ENCODE peak calls at places on chromosome 22, in five cellular contexts. T is T follicular helper cell, M is neural progenitor cell, D is cardiac fibroblast, S is astrocyte of the cerebellum. J is an unnamed sample.

GRCh38 chr22:25564979-25565677 is 653 bp downstream of the GRK3 start:
- DNase-seq in T (no peak), M (peak; percentile 64), D (no peak), S (no peak), J (no peak)

GRCh38 chr22:29158546-29158945 is 47.1 kb upstream of the EMID1 start:
- DNase-seq in T (no peak), M (no peak), D (no peak), S (peak; percentile 53), J (no peak)

GRCh38 chr22:21837184-21837979 is 30.1 kb downstream of the MAPK1 start:
- DNase-seq in T (no peak), M (peak; percentile 51), D (peak; percentile 74), S (peak; percentile 69), J (peak; percentile 54)

GRCh38 chr22:35589071-35589735 is 27.9 kb downstream of the MB start:
- DNase-seq in T (no peak), M (no peak), D (peak; percentile 70), S (no peak), J (peak; percentile 84)

GRCh38 chr22:36561291-36561811 is 32.4 kb upstream of the EIF3D start:
- DNase-seq in T (no peak), M (no peak), D (no peak), S (no peak), J (no peak)

GRCh38 chr22:25437414-25438160 is 126.9 kb upstream of the GRK3 start:
- DNase-seq in T (no peak), M (peak; percentile 72), D (no peak), S (no peak), J (no peak)

GRCh38 chr22:46674367-46674781 is 54.2 kb downstream of the GRAMD4 start:
- DNase-seq in T (peak; percentile 87), M (no peak), D (no peak), S (no peak), J (no peak)

GRCh38 chr22:41009222-41009948 is 58.2 kb downstream of the RBX1 start:
- DNase-seq in T (no peak), M (no peak), D (peak; percentile 31), S (peak; percentile 74), J (no peak)

GRCh38 chr22:41078975-41079374 is 13.4 kb upstream of the EP300 start:
- DNase-seq in T (no peak), M (peak; percentile 34), D (no peak), S (no peak), J (no peak)

GRCh38 chr22:43883719-43884415 is 7.9 kb downstream of the PNPLA5 start:
- DNase-seq in T (no peak), M (no peak), D (no peak), S (no peak), J (no peak)

GRCh38 chr22:37514526-37515051 is 4.6 kb downstream of the CARD10 start:
- DNase-seq in T (no peak), M (no peak), D (no peak), S (no peak), J (no peak)

GRCh38 chr22:20102203-20102780 is 13.6 kb upstream of the RANBP1 start:
- DNase-seq in T (no peak), M (no peak), D (no peak), S (no peak), J (no peak)

GRCh38 chr22:30116362-30117117 is 36.3 kb downstream of the HORMAD2 start:
- DNase-seq in T (no peak), M (peak; percentile 26), D (peak; percentile 48), S (peak; percentile 4), J (peak; percentile 31)

J was measured in AG04449.